ENCODE peak calls at places on chromosomes 3 and 15, in eight cellular contexts. J, R, L, Q, W, Y, D and F are unnamed samples.
A peak's percentile ranks its signal among the peaks of the same experiment; 100 is the strongest.

GRCh38 chr15:83380682-83381081 is 66.5 kb upstream of the SH3GL3 start:
- DNase-seq in J (peak; percentile 47), R (peak; percentile 37), L (peak; percentile 28), Q (peak; percentile 51), W (peak; percentile 45), Y (peak; percentile 40), D (peak; percentile 26), F (no peak)

GRCh38 chr3:49173116-49173791 is 1.9 kb downstream of the KLHDC8B start:
- DNase-seq in J (peak; percentile 62), R (peak; percentile 41), L (no peak), Q (peak; percentile 55), W (peak; percentile 48), Y (no peak), D (no peak), F (peak; percentile 61)

GRCh38 chr15:75043509-75044257 is 20.3 kb downstream of the PPCDC start:
- DNase-seq in J (no peak), R (peak; percentile 96), L (no peak), Q (peak; percentile 57), W (peak; percentile 100), Y (no peak), D (peak; percentile 100), F (no peak)

GRCh38 chr15:34942363-34942762 is 27.2 kb downstream of the AQR start:
- DNase-seq in J (no peak), R (no peak), L (no peak), Q (no peak), W (peak; percentile 78), Y (no peak), D (peak; percentile 84), F (no peak)

GRCh38 chr3:49278548-49278947 is 1.5 kb upstream of the C3orf62 start:
- DNase-seq in J (no peak), R (no peak), L (no peak), Q (no peak), W (no peak), Y (no peak), D (no peak), F (no peak)

GRCh38 chr3:65080432-65080831 is 392.6 kb upstream of the ADAMTS9 start:
- DNase-seq in J (no peak), R (no peak), L (no peak), Q (no peak), W (no peak), Y (no peak), D (no peak), F (no peak)

GRCh38 chr15:44159492-44159891 is 35.6 kb downstream of the FRMD5 start:
- DNase-seq in J (no peak), R (no peak), L (no peak), Q (no peak), W (peak; percentile 13), Y (no peak), D (no peak), F (no peak)

GRCh38 chr3:143203848-143204247 is 84.3 kb downstream of the CHST2 start:
- DNase-seq in J (no peak), R (no peak), L (no peak), Q (no peak), W (peak; percentile 11), Y (no peak), D (peak; percentile 65), F (no peak)

GRCh38 chr15:84634228-84634837 is 19.8 kb downstream of the WDR73 start:
- DNase-seq in J (no peak), R (no peak), L (no peak), Q (no peak), W (no peak), Y (no peak), D (no peak), F (no peak)

GRCh38 chr15:84633311-84634227 is 20.5 kb downstream of the WDR73 start:
- DNase-seq in J (peak; percentile 79), R (peak; percentile 18), L (peak; percentile 43), Q (peak; percentile 80), W (peak; percentile 71), Y (peak; percentile 61), D (peak; percentile 67), F (peak; percentile 54)

GRCh38 chr15:84643838-84644237 is 10.2 kb downstream of the WDR73 start:
- DNase-seq in J (no peak), R (no peak), L (no peak), Q (no peak), W (no peak), Y (no peak), D (no peak), F (no peak)

DNA sequence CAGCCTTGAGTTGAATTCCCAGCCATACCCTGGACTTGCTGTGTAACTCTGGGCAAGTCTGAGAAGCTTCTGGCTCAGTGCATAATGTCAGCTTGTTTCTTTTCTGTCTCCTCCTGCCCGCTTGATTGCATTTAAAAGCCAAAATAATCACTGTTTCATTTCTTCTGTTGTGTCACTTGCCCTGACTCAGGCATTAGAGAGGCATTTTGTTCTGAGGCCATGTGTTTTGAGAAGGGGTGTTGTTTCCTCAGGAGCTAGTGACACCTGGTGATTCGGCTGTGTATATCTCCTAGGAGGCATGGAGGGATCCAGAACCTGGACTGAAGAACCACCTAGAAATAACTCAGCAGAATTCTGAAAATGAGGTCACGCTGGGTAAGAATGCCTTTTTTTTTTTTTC is 16.0 kb downstream of the WDR73 start:
- DNase-seq in J (no peak), R (peak; percentile 58), L (no peak), Q (no peak), W (no peak), Y (no peak), D (peak; percentile 22), F (no peak)
- TF ChIP-seq CTCF in J (no peak), R (peak; percentile 62), L (no peak), Q (no peak), W (no peak), Y (no peak), D (peak; percentile 5), F (no peak)

DNA sequence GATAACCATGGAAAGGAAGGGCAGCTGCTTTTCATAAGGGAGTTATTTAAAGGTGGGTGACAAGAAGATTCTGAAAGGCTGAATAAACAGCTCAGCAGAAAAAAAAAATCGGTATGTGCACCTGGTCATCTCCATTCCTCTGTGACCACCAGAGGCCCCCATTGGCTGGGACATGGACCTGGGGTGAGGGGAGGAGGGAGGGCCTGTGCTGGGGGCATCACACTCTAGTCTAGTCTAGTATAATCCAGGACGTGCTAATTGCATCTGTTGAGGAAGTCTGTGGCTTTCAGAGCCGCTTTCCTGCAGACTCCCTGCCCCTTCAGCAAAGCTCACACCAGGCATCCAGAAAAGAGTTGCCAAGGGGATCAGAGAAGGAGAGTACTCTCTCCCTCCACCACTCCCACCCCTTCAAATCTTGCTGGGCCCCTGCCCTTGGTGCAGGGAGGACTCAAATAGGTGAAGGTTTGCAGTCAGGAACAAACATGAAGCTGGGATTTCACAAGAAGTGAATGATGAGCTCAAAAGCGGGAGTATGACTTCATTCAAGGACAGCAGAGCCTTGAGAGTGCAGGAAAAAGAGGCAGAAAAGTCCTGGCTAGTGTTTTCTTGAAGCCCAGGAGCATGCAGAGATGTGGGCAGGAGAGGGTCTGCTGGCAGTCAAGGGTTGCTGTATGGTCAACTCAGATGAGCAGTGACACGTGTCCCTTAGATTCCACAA is 167.6 kb upstream of the NDN start:
- DNase-seq in J (no peak), R (no peak), L (no peak), Q (no peak), W (no peak), Y (no peak), D (no peak), F (no peak)
- TF ChIP-seq CTCF in J (no peak), R (no peak), L (no peak), Q (no peak), W (no peak), Y (no peak), D (no peak), F (no peak)

GRCh38 chr15:62066663-62067447 is at the start of gene C2CD4A:
- DNase-seq in J (peak; percentile 58), R (peak; percentile 88), L (peak; percentile 63), Q (peak; percentile 75), W (peak; percentile 83), Y (peak; percentile 76), D (peak; percentile 42), F (peak; percentile 23)

GRCh38 chr15:62067448-62068044 is 769 bp downstream of the C2CD4A start:
- DNase-seq in J (peak; percentile 37), R (no peak), L (peak; percentile 21), Q (no peak), W (peak; percentile 31), Y (peak; percentile 21), D (no peak), F (no peak)

GRCh38 chr15:62068787-62069170 is 2.0 kb downstream of the C2CD4A start:
- DNase-seq in J (no peak), R (no peak), L (no peak), Q (no peak), W (peak; percentile 37), Y (no peak), D (no peak), F (no peak)

GRCh38 chr15:62069551-62069950 is 2.8 kb downstream of the C2CD4A start:
- DNase-seq in J (no peak), R (no peak), L (no peak), Q (no peak), W (no peak), Y (no peak), D (no peak), F (no peak)

DNA sequence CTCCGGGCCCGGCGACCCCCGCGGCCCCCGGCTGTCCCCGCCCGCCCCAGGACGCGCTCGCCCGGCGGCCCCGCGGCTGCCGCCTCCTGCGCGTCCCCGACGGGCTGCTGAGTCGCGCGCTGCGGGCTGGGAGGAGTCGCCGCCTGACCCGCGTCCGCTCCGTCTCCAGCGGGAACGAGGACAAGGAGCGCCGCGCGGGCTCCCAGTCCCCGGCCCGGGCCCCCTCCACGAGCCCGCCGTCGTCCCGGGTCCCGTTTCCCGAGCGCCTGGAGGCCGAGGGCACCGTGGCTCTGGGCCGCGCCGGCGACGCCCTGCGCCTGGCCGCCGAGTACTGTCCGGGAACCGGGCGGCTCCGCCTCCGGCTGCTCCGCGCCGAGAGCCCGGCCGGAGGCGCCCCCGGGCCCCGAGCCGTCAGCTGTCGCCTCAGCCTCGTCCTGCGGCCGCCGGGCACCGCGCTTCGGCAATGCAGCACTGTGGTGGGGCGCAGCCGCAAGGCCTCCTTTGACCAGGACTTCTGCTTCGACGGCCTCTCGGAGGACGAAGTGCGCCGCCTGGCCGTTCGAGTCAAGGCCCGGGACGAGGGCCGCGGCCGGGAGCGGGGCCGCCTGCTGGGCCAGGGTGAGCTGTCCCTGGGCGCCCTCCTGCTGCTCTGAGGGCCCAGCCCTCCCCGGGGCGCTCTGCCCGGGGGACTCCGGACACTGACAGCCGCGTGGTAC is 1.5 kb downstream of the C2CD4A start:
- DNase-seq in J (peak; percentile 60), R (peak; percentile 25), L (peak; percentile 47), Q (peak; percentile 48), W (peak; percentile 53), Y (peak; percentile 55), D (no peak), F (peak; percentile 41)
- TF ChIP-seq CTCF in J (no peak), R (peak; percentile 49), L (peak; percentile 41), Q (no peak), W (peak; percentile 1), Y (no peak), D (no peak), F (peak; percentile 41)

GRCh38 chr15:62394079-62394478 is 229.0 kb upstream of the C2CD4B start:
- DNase-seq in J (no peak), R (no peak), L (no peak), Q (no peak), W (no peak), Y (no peak), D (peak; percentile 38), F (no peak)

GRCh38 chr15:62393196-62393595 is 228.1 kb upstream of the C2CD4B start:
- DNase-seq in J (no peak), R (no peak), L (no peak), Q (no peak), W (no peak), Y (no peak), D (peak; percentile 51), F (no peak)

GRCh38 chr15:62391565-62392262 is 226.6 kb upstream of the C2CD4B start:
- DNase-seq in J (peak; percentile 61), R (peak; percentile 29), L (peak; percentile 35), Q (peak; percentile 63), W (peak; percentile 46), Y (peak; percentile 43), D (peak; percentile 34), F (peak; percentile 38)

GRCh38 chr15:62390793-62391543 is 225.9 kb upstream of the C2CD4B start:
- DNase-seq in J (peak; percentile 63), R (peak; percentile 32), L (peak; percentile 37), Q (peak; percentile 61), W (peak; percentile 44), Y (peak; percentile 43), D (peak; percentile 36), F (peak; percentile 52)

DNA sequence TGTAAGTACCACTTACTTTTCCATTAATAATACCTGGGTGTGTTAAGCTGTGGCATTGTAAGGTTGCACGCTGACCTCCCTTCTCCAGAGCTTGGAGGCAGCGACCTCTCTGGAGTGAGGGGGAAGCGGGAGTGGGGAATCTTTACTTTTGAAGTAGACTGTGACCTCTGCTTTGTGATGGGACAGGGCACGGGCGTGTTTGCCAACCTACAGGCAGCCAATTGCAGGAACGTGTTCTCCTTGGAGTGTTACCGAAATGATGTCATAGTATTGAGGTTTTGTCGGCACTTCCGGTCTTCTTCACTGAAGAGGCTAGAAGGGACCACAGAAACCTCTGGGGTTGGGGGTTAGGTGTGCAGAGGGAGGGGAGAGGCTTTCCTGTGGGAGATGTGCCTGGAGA is 227.3 kb upstream of the C2CD4B start:
- DNase-seq in J (peak; percentile 24), R (peak; percentile 75), L (no peak), Q (no peak), W (no peak), Y (peak; percentile 6), D (peak; percentile 53), F (peak; percentile 5)
- TF ChIP-seq CTCF in J (no peak), R (peak; percentile 50), L (peak; percentile 24), Q (no peak), W (peak; percentile 4), Y (no peak), D (no peak), F (no peak)